ENCODE peak calls at places on chromosomes 16 and 17, in four cellular contexts. H, B, I and U are unnamed samples.

GRCh38 chr16:87169509-87169985 is 147.6 kb downstream of the C16orf95 start:
- DNase-seq in H (peak), B (no peak), I (no peak), U (no peak)

GRCh38 chr17:17351356-17351891 is 48.3 kb downstream of the NT5M start:
- DNase-seq in H (no peak), B (no peak), I (no peak), U (no peak)

GRCh38 chr16:31202402-31203385 is at the start of gene PYCARD:
- DNase-seq in H (peak), B (peak), I (no peak), U (peak)

GRCh38 chr17:37368577-37368976 is 7.2 kb upstream of the C17orf78 start:
- DNase-seq in H (peak), B (no peak), I (no peak), U (no peak)

GRCh38 chr16:89257757-89258465 is 40.4 kb downstream of the ZNF778 start:
- DNase-seq in H (no peak), B (no peak), I (no peak), U (peak)

GRCh38 chr17:36884495-36885160 is 52.6 kb upstream of the LHX1 start:
- DNase-seq in H (no peak), B (peak), I (no peak), U (peak)

GRCh38 chr17:68709995-68710780 is 109.0 kb upstream of the FAM20A start:
- DNase-seq in H (peak), B (no peak), I (no peak), U (peak)

GRCh38 chr17:57494446-57494845 is 238.1 kb downstream of the MSI2 start:
- DNase-seq in H (no peak), B (no peak), I (no peak), U (no peak)

GRCh38 chr17:43442711-43443110 is 41.1 kb upstream of the DHX8 start:
- DNase-seq in H (peak), B (no peak), I (no peak), U (no peak)

GRCh38 chr17:57045868-57046671 is 39.0 kb upstream of the AKAP1 start:
- DNase-seq in H (no peak), B (peak), I (no peak), U (no peak)

GRCh38 chr16:77951788-77952187 is 70.6 kb upstream of the CLEC3A start:
- DNase-seq in H (no peak), B (no peak), I (no peak), U (peak)

GRCh38 chr17:50117202-50118040 is 12.5 kb downstream of the SAMD14 start:
- DNase-seq in H (peak), B (peak), I (no peak), U (peak)

GRCh38 chr16:5605404-5605803 is 507.8 kb upstream of the EEF2KMT start:
- DNase-seq in H (no peak), B (no peak), I (no peak), U (peak)

GRCh38 chr17:76502326-76503211 is 1.3 kb upstream of the RHBDF2 start:
- DNase-seq in H (no peak), B (no peak), I (no peak), U (no peak)

GRCh38 chr17:36921131-36921851 is 16.0 kb upstream of the LHX1 start:
- DNase-seq in H (peak), B (peak), I (no peak), U (peak)

GRCh38 chr16:11138769-11139623 is 117.0 kb downstream of the SOCS1 start:
- DNase-seq in H (peak), B (peak), I (no peak), U (peak)

GRCh38 chr16:8768701-8769100 is 28.7 kb downstream of the TMEM186 start:
- DNase-seq in H (no peak), B (peak), I (no peak), U (peak)

GRCh38 chr16:85307552-85308364 is 195.5 kb upstream of the CIBAR2 start:
- DNase-seq in H (no peak), B (no peak), I (no peak), U (no peak)

GRCh38 chr16:455453-455852 is 30.0 kb downstream of the RAB11FIP3 start:
- DNase-seq in H (no peak), B (no peak), I (no peak), U (no peak)

GRCh38 chr16:47065766-47066688 is 77.7 kb downstream of the NETO2 start:
- DNase-seq in H (no peak), B (no peak), I (no peak), U (no peak)

GRCh38 chr17:61806081-61806828 is 57.1 kb downstream of the BRIP1 start:
- DNase-seq in H (no peak), B (no peak), I (no peak), U (peak)

GRCh38 chr17:21041753-21042433 is 918 bp downstream of the USP22 start:
- DNase-seq in H (peak), B (peak), I (peak), U (peak)

GRCh38 chr17:82239926-82240505 is 11.2 kb downstream of the SLC16A3 start:
- DNase-seq in H (no peak), B (no peak), I (no peak), U (no peak)

GRCh38 chr17:27207073-27207511 is 86.8 kb upstream of the WSB1 start:
- DNase-seq in H (peak), B (no peak), I (no peak), U (no peak)

GRCh38 chr16:2979669-2980226 is 498 bp downstream of the PKMYT1 start:
- DNase-seq in H (peak), B (no peak), I (no peak), U (no peak)

GRCh38 chr17:50956750-50957523 is 90.8 kb upstream of the TOB1 start:
- DNase-seq in H (peak), B (peak), I (no peak), U (peak)

GRCh38 chr17:7328840-7329359 is at the start of gene NEURL4:
- DNase-seq in H (no peak), B (no peak), I (no peak), U (peak)

GRCh38 chr17:47732399-47733046 is 513 bp upstream of the TBX21 start:
- DNase-seq in H (no peak), B (peak), I (no peak), U (peak)

GRCh38 chr17:34397265-34397664 is 34.2 kb upstream of the CCL1 start:
- DNase-seq in H (no peak), B (no peak), I (no peak), U (no peak)

GRCh38 chr16:55401036-55401435 is 77.0 kb downstream of the IRX6 start:
- DNase-seq in H (no peak), B (no peak), I (no peak), U (no peak)

GRCh38 chr17:602436-602835 is 112.2 kb downstream of the VPS53 start:
- DNase-seq in H (peak), B (no peak), I (no peak), U (no peak)

GRCh38 chr17:604719-605118 is 109.9 kb downstream of the VPS53 start:
- DNase-seq in H (peak), B (no peak), I (no peak), U (peak)

GRCh38 chr17:600576-601301 is 113.9 kb downstream of the VPS53 start:
- DNase-seq in H (peak), B (no peak), I (no peak), U (no peak)

GRCh38 chr17:603405-604193 is 111.0 kb downstream of the VPS53 start:
- DNase-seq in H (peak), B (no peak), I (no peak), U (no peak)

DNA sequence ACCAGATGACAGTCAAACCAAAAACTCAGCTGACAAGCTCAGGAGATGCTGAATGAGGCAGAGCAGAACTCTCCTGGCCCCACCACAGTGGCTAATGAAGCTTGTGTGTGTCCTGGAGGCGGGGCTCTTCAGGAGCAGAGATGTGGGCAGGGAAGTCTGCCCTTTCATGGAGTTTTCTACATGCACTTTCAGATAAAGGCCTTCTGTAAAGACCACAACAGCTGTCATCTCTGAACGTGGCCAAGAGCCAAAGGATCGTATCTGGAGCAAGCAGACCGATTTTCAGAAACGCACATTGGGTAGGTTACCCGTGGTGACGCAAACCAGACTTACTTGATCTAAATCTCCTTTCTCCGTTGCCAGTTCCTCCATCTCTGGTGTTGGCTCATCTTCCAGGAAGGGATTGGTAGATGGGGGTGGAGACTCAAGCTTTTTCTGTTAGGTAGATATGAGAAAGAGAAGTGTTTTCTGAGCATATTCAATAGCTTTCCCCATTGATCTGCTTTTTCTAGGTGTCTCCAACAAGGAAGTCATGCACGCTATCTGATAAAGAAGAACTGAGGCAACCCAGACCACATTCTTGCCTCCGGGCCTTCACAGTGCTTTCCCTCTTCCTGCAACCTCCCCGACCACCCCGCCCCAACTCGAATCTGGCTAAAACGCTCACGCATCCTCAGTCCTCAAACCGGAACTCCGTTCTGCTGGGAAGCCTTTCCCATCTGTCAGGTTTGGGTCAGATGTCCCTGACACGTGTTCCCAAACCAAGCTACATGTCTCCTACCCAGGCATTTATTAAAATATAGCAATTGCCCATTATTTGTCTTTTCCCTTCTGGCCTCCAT is 113.0 kb downstream of the VPS53 start:
- DNase-seq in H (peak), B (no peak), I (no peak), U (no peak)
- H3K4me2 ChIP-seq in H (no peak), B (no peak), I (no peak), U (no peak)

GRCh38 chr17:29630630-29631193 is 8.0 kb upstream of the CORO6 start:
- DNase-seq in H (no peak), B (no peak), I (no peak), U (no peak)
- H3K56ac ChIP-seq in H (no peak), B (no peak), I (no peak), U (no peak)

GRCh38 chr17:73067075-73067474 is 25.4 kb downstream of the SLC39A11 start:
- DNase-seq in H (peak), B (no peak), I (no peak), U (no peak)
- H3K27ac ChIP-seq in H (peak), B (no peak), I (no peak), U (no peak)

DNA sequence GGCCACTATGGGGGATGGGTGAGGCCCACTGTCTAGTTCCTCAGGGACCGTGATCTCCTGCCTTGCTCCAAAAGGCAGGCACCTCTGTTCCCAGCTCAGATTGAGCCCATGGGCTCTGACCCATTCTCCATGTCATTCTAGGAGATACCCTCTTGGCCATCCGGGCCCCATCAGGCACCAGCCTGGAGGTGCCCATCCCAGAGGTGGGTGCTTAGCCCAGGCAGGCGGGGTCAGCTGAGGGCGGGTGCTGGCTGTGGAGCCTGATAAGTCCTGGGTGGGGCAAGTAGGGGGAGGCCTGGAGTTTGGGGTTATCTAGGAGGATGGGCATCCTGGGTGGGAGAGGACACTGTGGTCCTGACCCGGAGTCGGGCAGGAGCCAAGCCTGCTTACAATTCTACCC is 2.3 kb downstream of the E2F4 start:
- DNase-seq in H (no peak), B (no peak), I (no peak), U (no peak)
- H3K4me2 ChIP-seq in H (no peak), B (no peak), I (no peak), U (no peak)